ENCODE peak calls at places on chromosomes 1 and 21, in five cellular contexts. R is AG09319, B is AG08395, L is heart right ventricle, K is AG09309. J is an unnamed sample.
A peak's percentile ranks its signal among the peaks of the same experiment; 100 is the strongest.

GRCh38 chr1:173314656-173315055 is 107.5 kb upstream of the TNFSF4 start:
- DNase-seq in R (no peak), L (no peak), K (no peak), B (no peak), J (no peak)

GRCh38 chr1:97567000-97567749 is 353.7 kb downstream of the DPYD start:
- DNase-seq in B (no peak), K (no peak), L (no peak), R (no peak), J (no peak)

GRCh38 chr1:9700340-9700739 is 48.8 kb downstream of the PIK3CD start:
- DNase-seq in K (peak; percentile 50), L (no peak), R (no peak), B (peak; percentile 85), J (peak; percentile 6)

GRCh38 chr1:245416771-245417170 is 262.0 kb downstream of the KIF26B start:
- DNase-seq in B (no peak), K (no peak), L (no peak), R (no peak), J (no peak)

GRCh38 chr1:150578278-150579109 is 916 bp downstream of the MCL1 start:
- DNase-seq in B (peak; percentile 73), K (peak; percentile 78), R (no peak), L (peak; percentile 46), J (peak; percentile 62)

GRCh38 chr21:39182016-39182415 is 1.2 kb downstream of the PSMG1 start:
- DNase-seq in K (no peak), B (no peak), R (no peak), L (no peak), J (no peak)

GRCh38 chr21:37273911-37274690 is 7.0 kb upstream of the VPS26C start:
- DNase-seq in L (no peak), R (no peak), K (no peak), B (no peak), J (no peak)

GRCh38 chr1:180720753-180721152 is 88.9 kb downstream of the XPR1 start:
- DNase-seq in R (no peak), B (no peak), L (no peak), K (no peak), J (no peak)

GRCh38 chr1:168089326-168089978 is 47.3 kb downstream of the GPR161 start:
- DNase-seq in K (no peak), R (no peak), B (no peak), L (no peak), J (no peak)

GRCh38 chr1:8077120-8077573 is 51.0 kb upstream of the ERRFI1 start:
- DNase-seq in L (peak; percentile 45), R (no peak), B (peak; percentile 82), K (peak; percentile 74), J (peak; percentile 63)

GRCh38 chr1:198253668-198254067 is 96.9 kb downstream of the NEK7 start:
- DNase-seq in B (peak; percentile 17), K (no peak), L (no peak), R (no peak), J (no peak)

GRCh38 chr1:41900611-41901444 is 17.9 kb downstream of the HIVEP3 start:
- DNase-seq in R (no peak), L (no peak), B (peak; percentile 62), K (no peak), J (no peak)

GRCh38 chr1:156245451-156246232 is 2.2 kb downstream of the PAQR6 start:
- DNase-seq in R (no peak), B (peak; percentile 21), L (no peak), K (no peak), J (peak; percentile 52)

GRCh38 chr1:106926748-106927582 is 129.5 kb upstream of the PRMT6 start:
- DNase-seq in B (peak; percentile 3), R (no peak), L (no peak), K (no peak), J (no peak)

GRCh38 chr1:157106813-157107189 is 7.2 kb upstream of the ETV3L start:
- DNase-seq in R (no peak), K (no peak), L (no peak), B (no peak), J (no peak)

GRCh38 chr1:235093013-235093618 is 35.5 kb downstream of the TOMM20 start:
- DNase-seq in K (no peak), B (peak; percentile 70), R (no peak), L (peak; percentile 43), J (peak; percentile 58)

GRCh38 chr21:31857096-31857495 is 15.7 kb upstream of the HUNK start:
- DNase-seq in K (no peak), R (no peak), B (no peak), L (no peak), J (no peak)

GRCh38 chr1:242524571-242525359 is at the start of gene PLD5:
- DNase-seq in L (no peak), B (no peak), K (no peak), R (no peak), J (no peak)

GRCh38 chr21:46084041-46084561 is 13.8 kb upstream of the COL6A2 start:
- DNase-seq in L (no peak), K (no peak), R (no peak), B (no peak), J (no peak)

GRCh38 chr1:183877321-183877720 is 72.4 kb downstream of the RGL1 start:
- DNase-seq in R (peak; percentile 52), B (peak; percentile 60), L (peak; percentile 43), K (no peak), J (peak; percentile 59)

GRCh38 chr1:229325873-229326502 is 16.9 kb downstream of the CCSAP start:
- DNase-seq in L (no peak), K (no peak), R (no peak), B (no peak), J (no peak)

GRCh38 chr1:201560328-201561194 is 21.6 kb downstream of the NAV1 start:
- DNase-seq in L (no peak), B (no peak), R (no peak), K (no peak), J (no peak)

GRCh38 chr1:30786264-30786991 is 28.9 kb upstream of the LAPTM5 start:
- DNase-seq in L (peak; percentile 47), K (no peak), R (no peak), B (no peak), J (peak; percentile 42)

GRCh38 chr1:27532119-27532695 is 42.2 kb upstream of the WASF2 start:
- DNase-seq in B (no peak), L (no peak), K (no peak), R (no peak), J (no peak)

GRCh38 chr1:117696567-117696966 is 90.7 kb downstream of the TENT5C start:
- DNase-seq in K (peak; percentile 23), L (no peak), R (peak; percentile 60), B (peak; percentile 35), J (no peak)

GRCh38 chr1:89945852-89946476 is 48.9 kb upstream of the ZNF326 start:
- DNase-seq in R (no peak), K (no peak), B (no peak), L (no peak), J (no peak)

GRCh38 chr1:12031039-12031980 is 12.0 kb downstream of the MIIP start:
- DNase-seq in B (peak; percentile 70), R (no peak), K (no peak), L (peak; percentile 54), J (peak; percentile 67)

GRCh38 chr1:109783436-109783835 is 19.7 kb upstream of the EPS8L3 start:
- DNase-seq in K (no peak), L (peak; percentile 7), R (no peak), B (peak; percentile 73), J (no peak)